ENCODE peak calls at places on chromosomes 1 and 21, in five cellular contexts. Q is stimulated activated CD8-positive, alpha-beta memory T cell treated with anti-CD3 and anti-CD28 coated beads, Interleukin-4, amount 100 ng/mL, for 4 hours; G is colonic mucosa; F is HFF-Myc; P is NCI-H1436 treated with DMSO at 0.1 percent for 48 hours. U is an unnamed sample.

GRCh38 chr1:41880261-41880660 is 38.5 kb downstream of the HIVEP3 start:
- DNase-seq in Q (no peak), G (no peak), F (no peak), P (no peak), U (no peak)

GRCh38 chr1:201295861-201296260 is 12.6 kb downstream of the PKP1 start:
- DNase-seq in Q (no peak), G (no peak), F (peak; percentile 37), P (no peak), U (no peak)

GRCh38 chr1:50109647-50110075 is 941 bp downstream of the ELAVL4 start:
- DNase-seq in Q (no peak), G (no peak), F (no peak), P (peak; percentile 81), U (no peak)

GRCh38 chr1:17887646-17888395 is 132.7 kb downstream of the ACTL8 start:
- DNase-seq in Q (no peak), G (no peak), F (no peak), P (no peak), U (no peak)

GRCh38 chr1:3135073-3135745 is 66.2 kb downstream of the PRDM16 start:
- DNase-seq in Q (no peak), G (no peak), F (no peak), P (no peak), U (no peak)

GRCh38 chr1:1050577-1051052 is 23.5 kb downstream of the RNF223 start:
- DNase-seq in Q (no peak), G (peak; percentile 68), F (no peak), P (no peak), U (no peak)

GRCh38 chr1:53108646-53109580 is 33.5 kb downstream of the SLC1A7 start:
- DNase-seq in Q (no peak), G (no peak), F (no peak), P (no peak), U (no peak)

GRCh38 chr1:210251680-210252490 is 19.3 kb downstream of the SERTAD4 start:
- DNase-seq in Q (no peak), G (peak; percentile 53), F (no peak), P (no peak), U (no peak)

GRCh38 chr1:152926091-152926490 is 17.7 kb downstream of the IVL start:
- DNase-seq in Q (no peak), G (no peak), F (no peak), P (no peak), U (no peak)

GRCh38 chr1:155794605-155795265 is 62.3 kb downstream of the GON4L start:
- DNase-seq in Q (no peak), G (no peak), F (no peak), P (no peak), U (no peak)

GRCh38 chr1:167328762-167329483 is 108.2 kb downstream of the POU2F1 start:
- DNase-seq in Q (no peak), G (no peak), F (no peak), P (no peak), U (peak; percentile 96)

GRCh38 chr1:25082216-25082899 is 149.9 kb downstream of the SYF2 start:
- DNase-seq in Q (no peak), G (no peak), F (no peak), P (no peak), U (no peak)

GRCh38 chr1:206725053-206725963 is 40.6 kb downstream of the MAPKAPK2 start:
- DNase-seq in Q (no peak), G (peak; percentile 62), F (no peak), P (no peak), U (peak; percentile 47)

GRCh38 chr1:11406845-11407244 is 72.1 kb upstream of the DISP3 start:
- DNase-seq in Q (no peak), G (no peak), F (no peak), P (no peak), U (no peak)

GRCh38 chr21:35100351-35100771 is 51.3 kb upstream of the RUNX1 start:
- DNase-seq in Q (no peak), G (no peak), F (no peak), P (no peak), U (no peak)

U was measured in GF-D8.